ENCODE peak calls at places on chromosome 6, in eight cellular contexts. E is AG09319; F is ureter; C is amniotic stem cell; S is stimulated activated naive CD4-positive, alpha-beta T cell treated with Interleukin-2 at 50 U/mL for 16 hours; M is H4; V is adrenal gland; A is neural progenitor cell. K is an unnamed sample.

GRCh38 chr6:36840471-36841461 is 1.5 kb upstream of the CPNE5 start:
- DNase-seq in E (no peak), F (no peak), C (no peak), S (peak), M (no peak), V (no peak), A (peak), K (no peak)

GRCh38 chr6:112906737-112907136 is 559.6 kb downstream of the RFPL4B start:
- DNase-seq in E (peak), F (no peak), C (no peak), S (no peak), M (peak), V (no peak), A (no peak), K (no peak)

GRCh38 chr6:42745083-42745637 is 743 bp downstream of the TBCC start:
- DNase-seq in E (no peak), F (peak), C (no peak), S (no peak), M (no peak), V (peak), A (peak), K (no peak)

GRCh38 chr6:116971959-116972358 is 94.9 kb downstream of the RFX6 start:
- DNase-seq in E (no peak), F (no peak), C (no peak), S (no peak), M (peak), V (peak), A (peak), K (no peak)

GRCh38 chr6:34074064-34074739 is 71.7 kb downstream of the GRM4 start:
- DNase-seq in E (no peak), F (no peak), C (no peak), S (no peak), M (no peak), V (no peak), A (peak), K (no peak)

GRCh38 chr6:136365781-136366354 is 76.2 kb upstream of the BCLAF1 start:
- DNase-seq in E (no peak), F (peak), C (no peak), S (no peak), M (no peak), V (peak), A (no peak), K (no peak)

GRCh38 chr6:136549359-136550044 is 720 bp downstream of the MAP7 start:
- DNase-seq in E (no peak), F (no peak), C (no peak), S (no peak), M (no peak), V (peak), A (peak), K (no peak)

GRCh38 chr6:45422541-45423110 is 44.9 kb upstream of the SUPT3H start:
- DNase-seq in E (no peak), F (peak), C (no peak), S (peak), M (peak), V (peak), A (peak), K (no peak)